ENCODE peak calls at places on chromosomes 6 and 20, in seven cellular contexts. N, Q, I, F, B, O and V are unnamed samples. For H3K27me3, the result is how much of the 10 kb centered on the place peaks cover.

GRCh38 chr6:56851541-56852248 is 103.2 kb upstream of the BEND6 start:
- DNase-seq in N (no peak), Q (peak), I (peak), F (peak), B (peak), O (peak), V (no peak)

GRCh38 chr6:34723203-34723602 is 26.6 kb upstream of the ILRUN start:
- DNase-seq in N (no peak), Q (no peak), I (peak), F (no peak), B (no peak), O (no peak), V (no peak)

GRCh38 chr6:109579361-109579760 is 96.3 kb upstream of the ZBTB24 start:
- DNase-seq in N (no peak), Q (no peak), I (no peak), F (peak), B (no peak), O (no peak), V (no peak)

GRCh38 chr6:40930555-40930954 is 108.5 kb downstream of the UNC5CL start:
- DNase-seq in N (no peak), Q (no peak), I (no peak), F (no peak), B (no peak), O (peak), V (no peak)

GRCh38 chr6:100482698-100483097 is 18.0 kb upstream of the SIM1 start:
- DNase-seq in N (no peak), Q (no peak), I (no peak), F (no peak), B (no peak), O (no peak), V (no peak)

GRCh38 chr6:2839982-2840793 is 1.5 kb downstream of the SERPINB1 start:
- DNase-seq in N (no peak), Q (no peak), I (no peak), F (no peak), B (no peak), O (no peak), V (no peak)

GRCh38 chr6:90040931-90041330 is 146.7 kb downstream of the GJA10 start:
- DNase-seq in N (no peak), Q (no peak), I (no peak), F (no peak), B (no peak), O (no peak), V (no peak)

GRCh38 chr20:24650091-24650490 is 180.7 kb downstream of the SYNDIG1 start:
- DNase-seq in N (no peak), Q (no peak), I (peak), F (no peak), B (no peak), O (no peak), V (no peak)

GRCh38 chr6:69801225-69801624 is 4.4 kb upstream of the LMBRD1 start:
- DNase-seq in N (no peak), Q (no peak), I (no peak), F (no peak), B (no peak), O (no peak), V (no peak)

GRCh38 chr6:21634582-21634981 is 41.0 kb downstream of the SOX4 start:
- DNase-seq in N (no peak), Q (no peak), I (peak), F (no peak), B (no peak), O (no peak), V (no peak)

GRCh38 chr20:20204326-20204725 is 152.0 kb downstream of the CFAP61 start:
- DNase-seq in N (no peak), Q (no peak), I (no peak), F (no peak), B (no peak), O (no peak), V (no peak)

GRCh38 chr6:35445691-35446090 is 6.4 kb upstream of the FANCE start:
- DNase-seq in N (no peak), Q (no peak), I (no peak), F (no peak), B (no peak), O (no peak), V (no peak)

GRCh38 chr20:15482525-15482924 is 1090.7 kb downstream of the KIF16B start:
- DNase-seq in N (no peak), Q (no peak), I (no peak), F (no peak), B (peak), O (no peak), V (no peak)

GRCh38 chr6:134517863-134518262 is 200.0 kb upstream of the SGK1 start:
- DNase-seq in N (no peak), Q (no peak), I (no peak), F (no peak), B (no peak), O (no peak), V (no peak)

GRCh38 chr20:33815671-33816070 is 4.5 kb downstream of the CHMP4B start:
- DNase-seq in N (no peak), Q (no peak), I (no peak), F (no peak), B (no peak), O (no peak), V (no peak)

GRCh38 chr6:7243188-7243942 is 69.6 kb downstream of the SSR1 start:
- DNase-seq in N (no peak), Q (no peak), I (peak), F (no peak), B (peak), O (no peak), V (peak)

GRCh38 chr6:140897804-140898573 is 1234.7 kb upstream of the GJE1 start:
- DNase-seq in N (no peak), Q (no peak), I (no peak), F (no peak), B (no peak), O (no peak), V (no peak)

GRCh38 chr6:117288083-117288715 is 22.8 kb downstream of the VGLL2 start:
- DNase-seq in N (no peak), Q (no peak), I (no peak), F (no peak), B (no peak), O (no peak), V (no peak)

GRCh38 chr6:17768388-17768787 is 61.7 kb upstream of the NUP153 start:
- DNase-seq in N (no peak), Q (no peak), I (no peak), F (no peak), B (peak), O (no peak), V (no peak)

GRCh38 chr6:42338573-42339218 is 113.0 kb downstream of the TRERF1 start:
- DNase-seq in N (peak), Q (no peak), I (peak), F (no peak), B (no peak), O (no peak), V (no peak)

GRCh38 chr20:37394543-37395410 is 48.8 kb downstream of the SRC start:
- DNase-seq in N (peak), Q (no peak), I (no peak), F (no peak), B (peak), O (no peak), V (no peak)

GRCh38 chr6:136225496-136225895 is 24.6 kb downstream of the MTFR2 start:
- DNase-seq in N (no peak), Q (no peak), I (no peak), F (no peak), B (no peak), O (no peak), V (no peak)

GRCh38 chr20:940926-941325 is 24.8 kb upstream of the ANGPT4 start:
- DNase-seq in N (no peak), Q (no peak), I (no peak), F (no peak), B (no peak), O (no peak), V (no peak)

GRCh38 chr20:48329216-48329615 is 498.6 kb downstream of the PREX1 start:
- DNase-seq in N (no peak), Q (no peak), I (no peak), F (no peak), B (no peak), O (no peak), V (no peak)

GRCh38 chr20:59923514-59923913 is 9.9 kb downstream of the SYCP2 start:
- DNase-seq in N (no peak), Q (no peak), I (no peak), F (no peak), B (no peak), O (no peak), V (no peak)

GRCh38 chr20:25301357-25301920 is 53.6 kb downstream of the PYGB start:
- DNase-seq in N (no peak), Q (no peak), I (no peak), F (no peak), B (no peak), O (no peak), V (no peak)

GRCh38 chr6:24666097-24666615 is 543 bp downstream of the TDP2 start:
- DNase-seq in N (no peak), Q (peak), I (no peak), F (no peak), B (no peak), O (peak), V (peak)

GRCh38 chr6:33314515-33314942 is 651 bp upstream of the TAPBP start:
- DNase-seq in N (no peak), Q (peak), I (no peak), F (no peak), B (peak), O (peak), V (peak)

GRCh38 chr6:151209071-151209831 is 30.5 kb upstream of the AKAP12 start:
- DNase-seq in N (no peak), Q (no peak), I (no peak), F (no peak), B (no peak), O (no peak), V (no peak)

GRCh38 chr6:169428532-169428931 is 174.9 kb upstream of the THBS2 start:
- DNase-seq in N (no peak), Q (no peak), I (no peak), F (no peak), B (peak), O (no peak), V (no peak)

GRCh38 chr6:17470953-17471335 is 77.5 kb downstream of the CAP2 start:
- DNase-seq in N (no peak), Q (no peak), I (peak), F (no peak), B (no peak), O (no peak), V (no peak)

GRCh38 chr6:156557269-156557885 is 219.8 kb upstream of the ARID1B start:
- DNase-seq in N (no peak), Q (no peak), I (no peak), F (no peak), B (peak), O (peak), V (no peak)

GRCh38 chr6:12012231-12012565 is at the start of gene HIVEP1:
- DNase-seq in N (no peak), Q (peak), I (no peak), F (no peak), B (peak), O (peak), V (no peak)

GRCh38 chr20:4717816-4718215 is 3.9 kb upstream of the PRND start:
- DNase-seq in N (no peak), Q (no peak), I (no peak), F (no peak), B (no peak), O (no peak), V (no peak)

GRCh38 chr6:16179970-16180431 is 51.1 kb downstream of the MYLIP start:
- DNase-seq in N (no peak), Q (no peak), I (no peak), F (no peak), B (no peak), O (no peak), V (no peak)

DNA sequence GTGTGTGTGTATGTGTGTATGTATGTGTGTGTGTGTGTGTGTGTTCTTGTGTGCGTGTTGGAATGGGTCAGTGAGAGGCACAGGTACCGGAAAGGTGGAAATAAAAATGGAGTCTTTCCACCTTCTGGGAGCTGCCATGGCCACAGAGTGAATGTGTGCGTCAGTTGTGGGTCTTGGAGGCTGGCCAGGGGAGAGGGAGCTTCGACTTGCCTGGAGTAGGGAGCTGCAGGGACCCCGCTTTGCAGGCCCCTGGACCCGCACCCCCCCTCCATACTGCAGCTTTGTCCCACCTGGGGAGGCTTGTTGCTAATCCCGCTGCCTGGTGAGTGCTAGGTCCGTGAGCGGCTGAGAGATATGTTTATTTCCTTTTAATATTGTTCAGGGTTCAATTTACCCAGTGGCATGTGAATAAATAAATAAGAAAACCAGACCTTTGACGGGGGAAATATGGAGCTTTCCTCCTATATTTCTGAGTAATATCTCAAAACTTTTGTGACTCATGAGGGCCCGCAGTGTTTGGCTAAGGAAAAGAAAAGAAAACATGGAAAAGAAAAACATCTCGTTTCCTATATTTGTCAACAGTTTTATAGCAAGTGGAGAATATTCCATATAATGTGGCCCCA is 24.4 kb upstream of the CCDC167 start:
- DNase-seq in N (no peak), Q (no peak), I (peak), F (no peak), B (no peak), O (no peak), V (no peak)
- H3K27ac ChIP-seq in N (peak), Q (no peak), I (no peak), F (no peak), B (no peak), O (no peak), V (no peak)

GRCh38 chr20:63518351-63518861 is 2.2 kb upstream of the PPDPF start:
- DNase-seq in N (no peak), Q (peak), I (no peak), F (no peak), B (peak), O (no peak), V (no peak)
- TF ChIP-seq CTCF in N (no peak), Q (no peak), I (peak), F (no peak), B (no peak), O (no peak), V (no peak)

GRCh38 chr20:22927537-22927936 is 107.6 kb upstream of the SSTR4 start:
- DNase-seq in N (no peak), Q (no peak), I (no peak), F (no peak), B (no peak), O (no peak), V (no peak)

GRCh38 chr20:22924949-22925612 is 110.0 kb upstream of the SSTR4 start:
- DNase-seq in N (no peak), Q (no peak), I (no peak), F (no peak), B (no peak), O (no peak), V (no peak)

GRCh38 chr20:22924036-22924737 is 110.9 kb upstream of the SSTR4 start:
- DNase-seq in N (no peak), Q (peak), I (no peak), F (no peak), B (no peak), O (no peak), V (no peak)

GRCh38 chr20:22922987-22923386 is 112.1 kb upstream of the SSTR4 start:
- DNase-seq in N (no peak), Q (no peak), I (no peak), F (no peak), B (no peak), O (no peak), V (no peak)

GRCh38 chr20:22925613-22925983 is 109.5 kb upstream of the SSTR4 start:
- DNase-seq in N (no peak), Q (no peak), I (no peak), F (no peak), B (no peak), O (no peak), V (no peak)
- H3K27me3 ChIP-seq in N (under half), Q (under half), I (under half), F (under half), B (under half), O (under half), V (under half)

GRCh38 chr20:3681352-3681930 is 369 bp downstream of the ADAM33 start:
- DNase-seq in N (no peak), Q (no peak), I (no peak), F (no peak), B (no peak), O (no peak), V (no peak)
- H3K27ac ChIP-seq in N (no peak), Q (no peak), I (peak), F (no peak), B (no peak), O (peak), V (no peak)

DNA sequence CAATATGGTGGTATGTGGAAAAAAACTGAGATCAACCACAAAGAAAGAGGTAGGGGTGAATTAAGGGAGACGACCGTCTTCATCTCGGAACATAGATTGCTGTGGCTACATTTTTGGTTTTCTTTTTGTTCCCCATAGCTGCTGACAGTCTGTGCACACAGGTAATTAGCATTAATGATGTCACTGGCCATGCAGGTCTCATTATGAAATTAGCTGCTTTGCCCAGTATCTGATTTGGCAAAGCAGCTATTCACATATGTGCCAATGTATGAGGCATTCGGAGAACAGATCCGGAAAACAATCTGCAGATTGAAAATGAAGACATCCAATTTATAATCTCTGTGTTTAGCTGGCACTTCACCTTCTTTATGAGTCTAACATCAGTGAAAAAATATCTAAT is 13.1 kb downstream of the NOX3 start:
- DNase-seq in N (no peak), Q (no peak), I (no peak), F (no peak), B (no peak), O (no peak), V (no peak)
- TF ChIP-seq CTCF in N (no peak), Q (no peak), I (no peak), F (no peak), B (no peak), O (no peak), V (no peak)

DNA sequence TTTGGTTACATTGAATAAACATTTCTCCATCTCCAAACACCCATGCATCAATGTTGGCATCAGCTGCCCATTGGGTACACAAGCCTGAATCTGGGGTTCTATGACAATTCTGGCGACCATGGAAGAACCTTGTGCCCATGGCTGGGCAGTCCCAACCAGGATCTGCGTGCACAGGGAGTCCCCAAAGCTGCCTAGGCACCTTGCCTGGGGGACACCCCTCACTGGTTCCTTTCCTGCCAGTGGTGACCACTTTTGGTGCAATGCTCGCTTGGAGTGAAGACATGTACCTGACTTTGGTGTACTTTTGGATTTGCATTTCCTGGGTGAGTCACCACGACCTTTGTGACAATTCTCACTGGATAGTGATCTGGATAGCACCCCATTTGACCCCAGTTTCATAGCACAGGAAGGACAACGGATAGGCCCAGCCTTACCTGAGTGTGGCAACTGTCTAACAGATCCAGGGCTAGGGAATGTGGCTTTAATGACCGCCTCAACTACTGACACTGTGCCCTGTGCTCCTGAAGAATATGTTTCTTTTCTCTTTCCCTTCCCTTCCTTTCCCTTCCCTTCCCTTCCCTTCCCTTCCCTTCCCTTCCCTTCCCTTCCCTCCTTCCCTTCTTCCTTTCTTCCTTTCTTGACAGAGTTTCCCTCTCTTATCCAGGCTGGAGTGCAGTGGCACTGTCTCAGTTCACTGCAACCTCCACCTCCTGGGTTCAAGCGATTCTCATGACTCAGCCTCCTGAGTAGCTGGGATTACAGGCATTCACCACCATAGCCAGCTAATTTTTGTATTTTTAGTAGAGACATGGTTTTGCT is 7.1 kb downstream of the SPINT3 start:
- DNase-seq in N (no peak), Q (no peak), I (no peak), F (no peak), B (no peak), O (no peak), V (no peak)
- H3K27me3 ChIP-seq in N (under half), Q (under half), I (under half), F (under half), B (under half), O (under half), V (under half)

DNA sequence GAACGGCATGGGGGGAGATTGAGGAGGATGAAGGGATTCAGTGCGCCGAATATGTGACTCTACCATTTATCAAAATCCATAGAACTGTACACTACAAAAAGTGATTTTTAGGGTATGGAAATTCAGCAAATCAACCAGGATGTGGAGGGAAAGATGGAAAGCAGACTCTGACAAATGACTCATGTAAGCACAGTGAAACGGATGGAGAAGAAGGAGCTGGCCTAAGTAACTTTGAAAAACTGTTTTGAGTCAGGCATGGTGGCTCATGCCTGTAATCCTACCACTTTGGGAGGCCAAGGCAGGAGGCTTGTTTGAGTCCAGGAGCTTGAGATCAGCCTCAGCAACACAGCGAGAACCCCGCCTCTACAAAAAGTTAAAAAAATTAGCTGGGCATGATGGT is 39.2 kb downstream of the MUC22 start:
- DNase-seq in N (no peak), Q (no peak), I (no peak), F (no peak), B (no peak), O (no peak), V (no peak)
- H3K27ac ChIP-seq in N (no peak), Q (no peak), I (no peak), F (no peak), B (no peak), O (no peak), V (no peak)

DNA sequence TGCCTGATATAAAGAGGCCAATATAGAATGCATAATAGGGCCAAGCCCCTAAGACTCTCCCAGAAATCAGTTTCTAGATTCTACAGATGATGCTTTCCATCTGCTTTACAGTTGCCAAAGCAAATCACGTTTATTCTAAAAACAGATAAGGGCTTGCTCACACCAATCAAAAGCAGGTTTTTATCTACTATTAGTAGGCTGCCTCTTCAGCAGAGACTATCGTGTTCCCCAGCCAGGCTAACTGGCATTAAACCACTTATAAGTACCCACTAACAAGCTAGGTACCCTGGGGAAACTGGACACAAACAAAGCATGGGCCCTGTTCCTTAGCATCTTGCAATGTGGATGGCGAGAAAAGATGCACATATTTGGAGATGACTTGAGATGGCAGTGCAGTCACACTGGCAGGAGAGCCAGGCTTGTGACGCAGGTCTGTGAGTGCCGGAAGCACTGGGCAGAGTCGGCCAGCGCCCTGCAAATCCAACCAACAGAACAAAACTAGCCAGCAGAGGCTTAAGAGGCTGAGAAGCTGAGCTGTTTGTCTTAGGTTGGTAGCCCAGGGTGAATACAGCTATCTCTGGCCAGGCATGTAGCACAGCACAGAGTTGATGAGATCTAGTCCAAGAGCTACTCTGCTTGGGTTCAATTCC is 73.4 kb downstream of the GFOD1 start:
- DNase-seq in N (no peak), Q (peak), I (no peak), F (no peak), B (peak), O (no peak), V (peak)
- TF ChIP-seq CTCF in N (no peak), Q (no peak), I (no peak), F (no peak), B (no peak), O (no peak), V (no peak)